ENCODE peak calls at places on chromosomes 1 and 21, in five cellular contexts. One of them, this sample, is unnamed.
A peak's percentile ranks its signal among the peaks of the same experiment; 100 is the strongest.

GRCh38 chr1:3584915-3585314 is 26.4 kb downstream of the MEGF6 start:
- ATAC-seq in activated naive CD8-positive, alpha-beta T cell treated with anti-CD3 and anti-CD28 coated beads, Interleukin-2, amount 50 U/mL, for 24 hours: peak; percentile 60
- ATAC-seq in pancreas: no peak
- ATAC-seq in left cardiac atrium: no peak
- ATAC-seq in heart left ventricle: no peak
- ATAC-seq in this sample: no peak

GRCh38 chr1:202113690-202114300 is 8.9 kb upstream of the GPR37L1 start:
- ATAC-seq in heart left ventricle: no peak
- ATAC-seq in activated naive CD8-positive, alpha-beta T cell treated with anti-CD3 and anti-CD28 coated beads, Interleukin-2, amount 50 U/mL, for 24 hours: no peak
- ATAC-seq in left cardiac atrium: no peak
- ATAC-seq in pancreas: peak; percentile 30
- ATAC-seq in this sample: no peak

GRCh38 chr1:93751391-93752250 is 70.0 kb upstream of the BCAR3 start:
- ATAC-seq in heart left ventricle: peak; percentile 97
- ATAC-seq in activated naive CD8-positive, alpha-beta T cell treated with anti-CD3 and anti-CD28 coated beads, Interleukin-2, amount 50 U/mL, for 24 hours: peak; percentile 37
- ATAC-seq in left cardiac atrium: peak; percentile 87
- ATAC-seq in pancreas: no peak
- ATAC-seq in this sample: peak; percentile 2

GRCh38 chr1:33372162-33372561 is 51.3 kb upstream of the A3GALT2 start:
- ATAC-seq in heart left ventricle: no peak
- ATAC-seq in pancreas: no peak
- ATAC-seq in activated naive CD8-positive, alpha-beta T cell treated with anti-CD3 and anti-CD28 coated beads, Interleukin-2, amount 50 U/mL, for 24 hours: no peak
- ATAC-seq in left cardiac atrium: no peak
- ATAC-seq in this sample: no peak

GRCh38 chr1:6440198-6441126 is 15.9 kb downstream of the ESPN start:
- ATAC-seq in left cardiac atrium: peak; percentile 64
- ATAC-seq in pancreas: peak; percentile 81
- ATAC-seq in heart left ventricle: peak; percentile 10
- ATAC-seq in activated naive CD8-positive, alpha-beta T cell treated with anti-CD3 and anti-CD28 coated beads, Interleukin-2, amount 50 U/mL, for 24 hours: peak; percentile 76
- ATAC-seq in this sample: peak; percentile 60

GRCh38 chr1:113219828-113220227 is 146.8 kb downstream of the LRIG2 start:
- ATAC-seq in heart left ventricle: no peak
- ATAC-seq in pancreas: no peak
- ATAC-seq in activated naive CD8-positive, alpha-beta T cell treated with anti-CD3 and anti-CD28 coated beads, Interleukin-2, amount 50 U/mL, for 24 hours: no peak
- ATAC-seq in left cardiac atrium: no peak
- ATAC-seq in this sample: no peak

GRCh38 chr21:44838038-44838895 is 20.4 kb upstream of the SUMO3 start:
- ATAC-seq in left cardiac atrium: no peak
- ATAC-seq in pancreas: no peak
- ATAC-seq in heart left ventricle: no peak
- ATAC-seq in activated naive CD8-positive, alpha-beta T cell treated with anti-CD3 and anti-CD28 coated beads, Interleukin-2, amount 50 U/mL, for 24 hours: no peak
- ATAC-seq in this sample: peak; percentile 28

GRCh38 chr1:58529288-58529687 is 17.2 kb downstream of the OMA1 start:
- ATAC-seq in pancreas: no peak
- ATAC-seq in left cardiac atrium: no peak
- ATAC-seq in activated naive CD8-positive, alpha-beta T cell treated with anti-CD3 and anti-CD28 coated beads, Interleukin-2, amount 50 U/mL, for 24 hours: no peak
- ATAC-seq in heart left ventricle: no peak
- ATAC-seq in this sample: no peak

GRCh38 chr1:202130275-202130646 is 7.5 kb downstream of the GPR37L1 start:
- ATAC-seq in left cardiac atrium: peak; percentile 9
- ATAC-seq in pancreas: no peak
- ATAC-seq in heart left ventricle: no peak
- ATAC-seq in activated naive CD8-positive, alpha-beta T cell treated with anti-CD3 and anti-CD28 coated beads, Interleukin-2, amount 50 U/mL, for 24 hours: peak; percentile 13
- ATAC-seq in this sample: peak; percentile 12

GRCh38 chr1:246724725-246725095 is 501 bp downstream of the SCCPDH start:
- ATAC-seq in activated naive CD8-positive, alpha-beta T cell treated with anti-CD3 and anti-CD28 coated beads, Interleukin-2, amount 50 U/mL, for 24 hours: no peak
- ATAC-seq in pancreas: peak; percentile 64
- ATAC-seq in heart left ventricle: peak; percentile 37
- ATAC-seq in left cardiac atrium: peak; percentile 65
- ATAC-seq in this sample: no peak

GRCh38 chr1:54464031-54464476 is 57.9 kb upstream of the SSBP3 start:
- ATAC-seq in heart left ventricle: no peak
- ATAC-seq in pancreas: no peak
- ATAC-seq in left cardiac atrium: no peak
- ATAC-seq in activated naive CD8-positive, alpha-beta T cell treated with anti-CD3 and anti-CD28 coated beads, Interleukin-2, amount 50 U/mL, for 24 hours: peak; percentile 67
- ATAC-seq in this sample: no peak

GRCh38 chr21:42025392-42026071 is 15.4 kb upstream of the ZBTB21 start:
- ATAC-seq in heart left ventricle: no peak
- ATAC-seq in pancreas: no peak
- ATAC-seq in activated naive CD8-positive, alpha-beta T cell treated with anti-CD3 and anti-CD28 coated beads, Interleukin-2, amount 50 U/mL, for 24 hours: no peak
- ATAC-seq in left cardiac atrium: no peak
- ATAC-seq in this sample: no peak

GRCh38 chr1:107649023-107649422 is 316.0 kb downstream of the VAV3 start:
- ATAC-seq in activated naive CD8-positive, alpha-beta T cell treated with anti-CD3 and anti-CD28 coated beads, Interleukin-2, amount 50 U/mL, for 24 hours: no peak
- ATAC-seq in left cardiac atrium: peak; percentile 42
- ATAC-seq in heart left ventricle: no peak
- ATAC-seq in pancreas: no peak
- ATAC-seq in this sample: no peak

GRCh38 chr1:53305650-53306049 is 22.2 kb downstream of the LRP8 start:
- ATAC-seq in pancreas: peak; percentile 66
- ATAC-seq in left cardiac atrium: peak; percentile 44
- ATAC-seq in activated naive CD8-positive, alpha-beta T cell treated with anti-CD3 and anti-CD28 coated beads, Interleukin-2, amount 50 U/mL, for 24 hours: peak; percentile 6
- ATAC-seq in heart left ventricle: peak; percentile 70
- ATAC-seq in this sample: no peak

GRCh38 chr1:205274041-205274691 is 46.4 kb downstream of the TMCC2 start:
- ATAC-seq in heart left ventricle: no peak
- ATAC-seq in activated naive CD8-positive, alpha-beta T cell treated with anti-CD3 and anti-CD28 coated beads, Interleukin-2, amount 50 U/mL, for 24 hours: peak; percentile 33
- ATAC-seq in pancreas: peak; percentile 44
- ATAC-seq in left cardiac atrium: peak; percentile 11
- ATAC-seq in this sample: peak; percentile 64

GRCh38 chr1:62245201-62245600 is 50.6 kb downstream of the L1TD1 start:
- ATAC-seq in left cardiac atrium: no peak
- ATAC-seq in heart left ventricle: no peak
- ATAC-seq in activated naive CD8-positive, alpha-beta T cell treated with anti-CD3 and anti-CD28 coated beads, Interleukin-2, amount 50 U/mL, for 24 hours: no peak
- ATAC-seq in pancreas: no peak
- ATAC-seq in this sample: no peak

GRCh38 chr1:100524355-100524754 is 13.6 kb upstream of the GPR88 start:
- ATAC-seq in pancreas: no peak
- ATAC-seq in activated naive CD8-positive, alpha-beta T cell treated with anti-CD3 and anti-CD28 coated beads, Interleukin-2, amount 50 U/mL, for 24 hours: no peak
- ATAC-seq in left cardiac atrium: no peak
- ATAC-seq in heart left ventricle: no peak
- ATAC-seq in this sample: no peak

GRCh38 chr1:16960560-16961296 is 19.7 kb downstream of the MFAP2 start:
- ATAC-seq in pancreas: peak; percentile 90
- ATAC-seq in heart left ventricle: peak; percentile 91
- ATAC-seq in activated naive CD8-positive, alpha-beta T cell treated with anti-CD3 and anti-CD28 coated beads, Interleukin-2, amount 50 U/mL, for 24 hours: peak; percentile 77
- ATAC-seq in left cardiac atrium: peak; percentile 93
- ATAC-seq in this sample: peak; percentile 92

GRCh38 chr1:237232501-237232900 is 190.5 kb downstream of the RYR2 start:
- ATAC-seq in left cardiac atrium: no peak
- ATAC-seq in activated naive CD8-positive, alpha-beta T cell treated with anti-CD3 and anti-CD28 coated beads, Interleukin-2, amount 50 U/mL, for 24 hours: no peak
- ATAC-seq in heart left ventricle: no peak
- ATAC-seq in pancreas: no peak
- ATAC-seq in this sample: no peak